ENCODE peak calls at places on chromosomes 5 and 9, in eight cellular contexts. Y is testis; R is hepatocyte; N is adrenal gland; W is right lobe of liver; V is CD8-positive, alpha-beta T cell; I is psoas muscle; E is upper lobe of left lung. P is an unnamed sample. For H3K4me1 and H3K36me3, the result is how much of the 10 kb centered on the place peaks cover.

GRCh38 chr5:24351285-24351684 is 293.5 kb downstream of the CDH10 start:
- DNase-seq in Y (no peak), R (no peak), N (no peak), W (no peak), V (no peak), I (no peak), E (no peak), P (no peak)

GRCh38 chr5:177369050-177369912 is 11.6 kb downstream of the RGS14 start:
- DNase-seq in Y (no peak), R (peak), N (peak), W (no peak), V (no peak), I (no peak), E (no peak), P (peak)

GRCh38 chr9:133116346-133117231 is 4.5 kb downstream of the RALGDS start:
- DNase-seq in Y (no peak), R (no peak), N (no peak), W (peak), V (no peak), I (peak), E (no peak), P (peak)

GRCh38 chr5:7018144-7018543 is 304.9 kb downstream of the TENT4A start:
- DNase-seq in Y (no peak), R (no peak), N (no peak), W (no peak), V (no peak), I (no peak), E (no peak), P (no peak)

GRCh38 chr5:143217804-143218160 is 185.7 kb downstream of the NR3C1 start:
- DNase-seq in Y (no peak), R (no peak), N (no peak), W (no peak), V (no peak), I (no peak), E (no peak), P (no peak)

GRCh38 chr5:107425541-107426031 is 245.2 kb downstream of the EFNA5 start:
- DNase-seq in Y (no peak), R (no peak), N (no peak), W (no peak), V (no peak), I (no peak), E (no peak), P (no peak)

GRCh38 chr9:35073276-35073607 is 817 bp upstream of the VCP start:
- DNase-seq in Y (no peak), R (no peak), N (no peak), W (no peak), V (no peak), I (no peak), E (no peak), P (no peak)

GRCh38 chr9:36980148-36980974 is 53.7 kb downstream of the PAX5 start:
- DNase-seq in Y (no peak), R (no peak), N (no peak), W (no peak), V (no peak), I (no peak), E (no peak), P (no peak)

GRCh38 chr5:72938206-72938605 is 17.6 kb upstream of the FCHO2 start:
- DNase-seq in Y (no peak), R (peak), N (no peak), W (no peak), V (no peak), I (no peak), E (no peak), P (no peak)

GRCh38 chr9:114279693-114280092 is 43.2 kb upstream of the ORM1 start:
- DNase-seq in Y (no peak), R (no peak), N (no peak), W (peak), V (no peak), I (no peak), E (no peak), P (no peak)

GRCh38 chr5:140251527-140251973 is 51.4 kb downstream of the PFDN1 start:
- DNase-seq in Y (no peak), R (no peak), N (no peak), W (no peak), V (no peak), I (peak), E (peak), P (no peak)

GRCh38 chr9:112184946-112185345 is 9.8 kb upstream of the SUSD1 start:
- DNase-seq in Y (no peak), R (no peak), N (no peak), W (no peak), V (no peak), I (no peak), E (no peak), P (no peak)

GRCh38 chr5:68251386-68251785 is 35.8 kb downstream of the PIK3R1 start:
- DNase-seq in Y (no peak), R (no peak), N (no peak), W (no peak), V (peak), I (peak), E (peak), P (peak)

GRCh38 chr5:177270653-177271052 is 32.9 kb downstream of the RAB24 start:
- DNase-seq in Y (no peak), R (no peak), N (no peak), W (no peak), V (no peak), I (no peak), E (no peak), P (no peak)

GRCh38 chr5:90590-91547 is 1.1 kb upstream of the PLEKHG4B start:
- DNase-seq in Y (no peak), R (peak), N (no peak), W (no peak), V (no peak), I (no peak), E (peak), P (peak)

GRCh38 chr5:88743231-88743879 is 139.6 kb downstream of the MEF2C start:
- DNase-seq in Y (no peak), R (peak), N (no peak), W (no peak), V (no peak), I (no peak), E (no peak), P (no peak)

GRCh38 chr5:132396589-132397001 is 27.1 kb downstream of the SLC22A5 start:
- DNase-seq in Y (no peak), R (no peak), N (no peak), W (no peak), V (no peak), I (no peak), E (no peak), P (no peak)

GRCh38 chr9:114047717-114048116 is 30.4 kb downstream of the AMBP start:
- DNase-seq in Y (peak), R (no peak), N (peak), W (no peak), V (no peak), I (no peak), E (peak), P (peak)

GRCh38 chr5:42950466-42951168 is 89.5 kb downstream of the ANXA2R start:
- DNase-seq in Y (peak), R (no peak), N (peak), W (peak), V (peak), I (peak), E (peak), P (peak)

GRCh38 chr9:79584655-79584982 is 12.9 kb downstream of the TLE4 start:
- DNase-seq in Y (no peak), R (no peak), N (no peak), W (no peak), V (no peak), I (no peak), E (no peak), P (no peak)
- H3K4me1 ChIP-seq in Y (under half), R (under half), N (under half), W (under half), V (half or more), I (half or more), E (under half), P (under half)

GRCh38 chr5:116289276-116289675 is 204.5 kb downstream of the COMMD10 start:
- DNase-seq in Y (no peak), R (no peak), N (no peak), W (no peak), V (no peak), I (no peak), E (no peak), P (no peak)
- TF ChIP-seq CTCF in Y (no peak), R (no peak), N (no peak), W (peak), V (no peak), I (no peak), E (no peak), P (no peak)

DNA sequence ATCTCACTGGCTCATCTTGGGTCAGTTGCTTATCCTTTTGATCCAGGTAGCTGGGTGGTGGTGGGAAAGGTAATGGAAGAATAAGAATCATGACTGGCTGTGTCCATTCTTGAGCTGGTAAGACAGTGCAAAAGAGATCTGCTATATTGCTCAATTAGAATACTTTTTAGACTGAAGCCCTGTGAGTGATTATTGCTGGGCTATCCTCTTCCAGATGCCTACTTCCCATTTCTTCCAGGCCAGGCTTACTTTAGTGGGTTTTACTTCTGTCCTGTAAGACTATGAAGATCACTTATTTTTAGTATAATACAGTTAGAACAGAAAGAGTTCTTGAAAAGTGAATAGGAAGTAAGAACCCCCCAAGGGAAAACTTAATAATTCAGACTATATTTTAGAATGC is 7.2 kb downstream of the MARCHF6 start:
- DNase-seq in Y (no peak), R (no peak), N (no peak), W (no peak), V (no peak), I (no peak), E (no peak), P (no peak)
- H3K36me3 ChIP-seq in Y (under half), R (under half), N (under half), W (under half), V (under half), I (under half), E (under half), P (under half)

DNA sequence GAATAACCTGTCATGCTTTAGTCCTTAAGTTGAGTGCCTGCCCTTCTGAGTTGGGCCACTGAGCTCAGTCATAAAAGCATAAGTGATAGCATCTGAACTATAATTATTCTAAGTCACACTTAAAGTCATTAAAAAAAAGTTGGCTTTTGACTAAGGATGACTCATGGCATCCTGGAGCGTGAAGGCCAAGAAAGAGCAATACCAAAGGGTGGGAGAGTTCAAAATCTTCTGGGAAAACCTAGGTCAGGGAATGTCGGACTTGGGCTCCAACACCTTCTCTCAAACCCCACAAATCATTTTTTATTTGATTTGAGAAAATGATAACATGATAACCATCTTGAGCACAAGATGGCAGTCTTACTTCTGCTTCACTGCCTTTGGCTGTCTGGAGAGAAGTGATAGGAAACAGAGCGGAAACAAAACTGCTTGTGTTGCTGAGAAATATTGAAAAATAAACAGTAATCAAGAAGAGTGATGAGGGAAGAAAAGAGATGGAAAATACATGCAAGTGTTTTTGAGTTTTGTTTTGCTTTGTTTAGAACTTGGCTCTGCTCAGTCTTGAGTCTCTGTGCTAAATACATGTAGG is 16.9 kb upstream of the NTRK2 start:
- DNase-seq in Y (no peak), R (no peak), N (no peak), W (no peak), V (no peak), I (no peak), E (no peak), P (no peak)
- H3K4me1 ChIP-seq in Y (under half), R (under half), N (under half), W (under half), V (under half), I (under half), E (under half), P (under half)

DNA sequence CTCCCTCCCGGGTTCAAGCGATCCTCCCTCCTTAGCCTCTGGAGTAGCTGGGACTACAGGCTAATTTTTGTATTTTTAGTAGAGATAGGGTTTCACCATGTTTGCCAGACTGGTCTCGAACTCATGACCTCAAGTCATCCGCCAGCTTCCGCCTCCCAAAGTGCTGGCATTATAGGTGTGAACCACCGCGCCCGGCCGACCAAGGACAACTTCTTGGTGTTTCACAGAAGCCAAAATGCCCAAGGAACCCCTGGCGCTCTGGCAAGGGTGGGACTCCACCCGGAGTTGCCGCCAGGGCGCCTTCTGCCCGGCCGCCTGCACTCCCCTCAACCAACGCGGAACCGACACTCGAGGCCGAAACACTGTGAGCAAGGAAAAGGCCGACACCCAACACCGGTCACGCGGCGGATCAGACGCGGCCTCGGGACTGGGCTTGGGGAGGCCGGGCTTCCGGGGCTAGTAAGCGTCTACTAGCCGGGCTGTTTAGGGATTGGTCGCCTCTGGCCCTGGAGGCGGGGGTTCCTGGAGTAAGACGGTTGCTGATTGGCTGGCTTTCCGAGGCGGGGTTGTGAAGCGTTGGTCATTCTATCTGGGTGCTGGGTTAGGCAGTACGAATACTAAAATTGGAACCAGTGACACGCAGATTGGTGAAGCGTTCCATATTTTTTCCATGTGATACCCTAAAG is 7.7 kb upstream of the CFAP157 start:
- DNase-seq in Y (peak), R (peak), N (peak), W (peak), V (peak), I (peak), E (peak), P (peak)
- TF ChIP-seq CTCF in Y (peak), R (no peak), N (peak), W (no peak), V (no peak), I (peak), E (peak), P (peak)

DNA sequence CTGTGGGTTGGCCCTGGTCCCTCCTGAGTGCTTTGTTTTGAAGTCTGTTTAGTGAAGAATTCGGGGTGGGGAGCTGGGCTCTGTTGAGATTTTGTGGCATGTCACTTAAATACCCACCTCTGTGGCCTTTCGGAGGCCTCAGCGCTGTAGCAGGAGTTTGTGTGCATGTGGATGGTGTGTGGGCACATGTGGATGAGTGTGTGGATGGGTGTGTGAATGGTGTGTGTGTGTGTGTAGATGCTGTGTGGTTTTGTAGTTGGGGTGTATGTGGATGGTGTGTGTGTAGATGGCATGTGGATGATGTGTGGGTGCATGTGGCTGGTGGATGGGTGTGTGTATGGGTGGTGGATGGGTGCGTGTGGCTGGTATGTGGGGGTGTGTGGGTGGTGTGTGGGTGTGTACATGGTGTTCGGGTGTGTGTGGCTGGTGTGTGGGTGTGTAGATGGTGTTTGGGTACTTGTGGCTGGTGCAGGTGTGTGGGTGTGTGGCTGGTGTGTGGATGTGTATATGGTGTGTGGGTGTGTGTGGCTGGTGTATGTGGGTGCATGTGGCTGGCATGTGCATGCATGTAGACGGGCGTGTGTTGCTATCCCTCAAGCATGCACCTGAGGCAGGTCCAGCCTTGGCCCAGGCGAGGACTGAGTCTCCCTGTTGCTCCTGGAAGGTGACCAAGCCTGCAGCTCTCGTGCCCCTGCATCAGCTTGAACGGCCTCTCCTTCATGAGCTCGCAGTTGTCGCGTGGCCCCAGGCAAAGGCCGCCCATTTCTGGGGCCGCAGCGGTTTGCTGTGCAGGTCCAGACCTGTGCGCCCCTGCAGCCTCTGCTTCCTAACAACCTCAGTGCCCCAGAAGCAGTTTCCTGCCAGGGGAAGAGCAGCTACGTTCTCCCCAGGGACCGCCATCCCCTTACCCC is 54.0 kb upstream of the FCN2 start:
- DNase-seq in Y (no peak), R (no peak), N (no peak), W (no peak), V (no peak), I (no peak), E (no peak), P (no peak)
- H3K36me3 ChIP-seq in Y (under half), R (under half), N (under half), W (under half), V (under half), I (under half), E (under half), P (under half)

DNA sequence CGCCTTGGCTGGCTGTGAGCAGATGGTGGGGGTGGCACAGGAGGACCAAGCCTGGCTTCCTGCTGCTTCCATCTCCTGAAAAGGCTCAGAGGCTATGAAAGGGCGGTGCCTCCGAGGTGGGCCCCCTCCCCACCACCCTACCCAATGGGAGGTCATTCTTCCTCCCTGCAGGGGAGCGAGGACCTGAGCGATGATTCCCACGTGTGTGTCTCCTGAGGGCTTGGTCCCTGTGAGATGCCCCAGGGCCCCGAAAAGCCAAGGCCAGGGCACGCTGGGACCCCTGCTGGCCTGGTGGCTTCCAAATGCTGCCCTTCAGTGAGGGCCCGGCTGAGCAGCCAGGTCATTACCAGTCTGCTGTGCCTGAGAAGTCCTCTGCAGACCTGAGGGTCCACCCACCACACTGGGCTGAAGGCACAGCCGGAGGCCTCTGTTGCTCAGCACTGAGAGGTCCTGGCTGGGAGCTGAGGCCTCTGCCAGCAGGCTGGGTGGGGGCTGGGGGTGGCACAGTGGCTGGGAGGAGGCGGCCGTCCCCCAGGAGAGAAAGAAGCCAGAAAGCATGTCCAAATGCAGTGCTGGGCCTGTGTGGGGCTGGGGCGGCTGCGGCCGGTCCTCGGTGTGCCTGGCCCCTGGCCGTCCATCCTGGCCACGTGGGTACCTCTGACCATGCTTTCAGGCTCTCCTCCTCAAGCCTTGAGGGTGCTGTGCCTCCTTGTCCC is 14.0 kb upstream of the SLC6A19 start:
- DNase-seq in Y (no peak), R (no peak), N (no peak), W (peak), V (no peak), I (peak), E (no peak), P (no peak)
- H3K4me1 ChIP-seq in Y (under half), R (under half), N (under half), W (under half), V (under half), I (under half), E (under half), P (under half)

DNA sequence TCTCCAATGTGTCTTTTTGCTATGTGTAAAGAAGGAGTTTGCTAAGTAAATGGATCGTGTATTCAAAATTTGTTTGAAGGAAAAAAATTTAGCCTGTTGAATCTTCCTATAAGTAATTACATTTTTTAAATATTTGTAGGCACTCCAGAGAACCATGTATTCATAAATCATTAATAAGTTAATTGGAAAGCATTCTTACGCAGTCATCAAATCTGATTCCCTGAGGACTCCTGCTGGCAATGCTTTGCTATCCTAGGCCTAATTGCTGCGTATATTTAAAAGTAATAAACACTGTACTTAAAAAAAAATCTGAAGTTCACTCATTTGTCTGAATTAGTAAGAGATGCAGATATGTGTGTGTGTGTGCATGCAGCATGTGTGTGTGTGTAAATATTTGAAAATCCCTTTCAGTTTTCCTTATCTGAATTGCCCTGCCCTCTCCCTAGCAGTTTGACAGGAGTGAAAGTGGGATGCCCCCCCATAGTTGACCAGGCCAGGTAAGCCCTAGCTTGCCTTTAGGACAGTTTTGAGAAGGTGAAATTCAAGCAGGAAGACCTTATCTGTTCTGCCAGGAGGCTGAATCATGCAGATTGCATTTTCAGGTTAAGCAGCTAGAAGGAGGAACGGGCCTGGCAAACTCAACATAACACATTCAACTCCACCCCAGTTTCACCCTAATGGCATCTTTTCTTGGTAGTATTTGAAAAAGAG is 81.2 kb upstream of the DNAH5 start:
- DNase-seq in Y (no peak), R (no peak), N (no peak), W (no peak), V (no peak), I (no peak), E (no peak), P (no peak)
- TF ChIP-seq CTCF in Y (no peak), R (no peak), N (no peak), W (peak), V (no peak), I (no peak), E (no peak), P (no peak)

DNA sequence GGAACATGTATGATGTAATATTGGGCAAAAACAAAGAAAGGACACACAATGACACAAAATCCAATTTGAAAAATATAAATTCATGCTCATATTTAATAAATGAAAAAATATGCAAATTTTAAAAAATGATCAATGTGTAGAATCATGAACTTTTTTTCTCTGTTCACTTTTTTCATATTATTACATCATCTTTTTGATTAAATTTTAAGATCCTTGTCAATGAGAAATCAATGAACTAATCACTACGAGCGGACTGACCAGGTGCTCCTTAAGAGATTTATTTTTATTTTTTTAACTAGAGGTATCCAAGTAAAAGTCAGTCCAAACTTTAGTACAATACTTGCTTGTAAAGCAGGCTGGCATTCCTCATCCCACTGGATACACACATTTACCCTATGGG is 174.1 kb downstream of the CDK5RAP2 start:
- DNase-seq in Y (no peak), R (no peak), N (no peak), W (no peak), V (no peak), I (no peak), E (no peak), P (no peak)
- H3K36me3 ChIP-seq in Y (under half), R (under half), N (under half), W (under half), V (half or more), I (under half), E (half or more), P (under half)

P was measured in thyroid gland.